ENCODE peak calls at places on chromosomes 2 and 18, in nine cellular contexts. E is BJ, L is GM10248, K is lower lobe of right lung, W is SK-N-SH, J is mesothelial cell of epicardium, N is IMR-90, D is fibroblast of mammary gland, B is ascending aorta. V is an unnamed sample.

GRCh38 chr2:95043300-95043786 is 17.8 kb downstream of the MAL start:
- DNase-seq in K (peak), D (peak), J (no peak), W (no peak), B (peak), E (peak), N (peak), L (no peak), V (no peak)

GRCh38 chr2:4576075-4576474 is 872.7 kb downstream of the DCDC2C start:
- DNase-seq in K (no peak), J (no peak), N (no peak), W (no peak), B (no peak), D (no peak), L (no peak), E (no peak), V (no peak)

GRCh38 chr2:37775908-37776250 is 104.4 kb upstream of the CDC42EP3 start:
- DNase-seq in J (no peak), N (peak), K (no peak), D (peak), L (no peak), B (peak), W (no peak), E (no peak), V (no peak)

GRCh38 chr2:44940612-44941464 is 664 bp upstream of the SIX3 start:
- DNase-seq in W (peak), B (no peak), E (no peak), J (no peak), D (no peak), K (no peak), L (no peak), N (no peak), V (no peak)

GRCh38 chr2:24456610-24457556 is 34.2 kb upstream of the NCOA1 start:
- DNase-seq in J (no peak), W (no peak), K (no peak), L (no peak), D (peak), N (peak), B (peak), E (no peak), V (no peak)

GRCh38 chr2:26562811-26563645 is 78.1 kb downstream of the CIB4 start:
- DNase-seq in W (no peak), J (peak), L (no peak), D (peak), B (peak), N (no peak), E (no peak), K (no peak), V (no peak)

GRCh38 chr18:38940863-38941531 is 1375.4 kb upstream of the CELF4 start:
- DNase-seq in K (no peak), L (peak), N (peak), B (no peak), D (peak), W (no peak), E (no peak), J (no peak), V (no peak)

GRCh38 chr2:218897394-218898108 is 16.9 kb downstream of the WNT10A start:
- DNase-seq in B (no peak), D (no peak), K (no peak), E (no peak), L (no peak), N (no peak), W (peak), J (no peak), V (no peak)

GRCh38 chr18:58541789-58542425 is 87.0 kb downstream of the ALPK2 start:
- DNase-seq in D (peak), N (peak), E (peak), L (peak), J (no peak), B (no peak), K (no peak), W (no peak), V (no peak)

GRCh38 chr2:236939271-236939670 is 146.4 kb upstream of the COPS8 start:
- DNase-seq in D (no peak), N (no peak), E (no peak), K (no peak), B (no peak), J (no peak), W (no peak), L (no peak), V (no peak)

GRCh38 chr2:237065062-237065360 is 20.7 kb upstream of the COPS8 start:
- DNase-seq in E (no peak), D (no peak), W (no peak), N (no peak), B (no peak), K (no peak), L (no peak), J (no peak), V (no peak)

GRCh38 chr2:234564719-234565118 is 67.8 kb upstream of the ARL4C start:
- DNase-seq in B (no peak), N (peak), K (no peak), E (peak), L (no peak), W (peak), J (no peak), D (peak), V (no peak)

GRCh38 chr18:56035546-56035945 is 447.6 kb upstream of the TCF4 start:
- DNase-seq in W (no peak), N (no peak), J (no peak), D (peak), L (no peak), E (no peak), B (no peak), K (no peak), V (no peak)

GRCh38 chr18:21912339-21913239 is 172.0 kb downstream of the MIB1 start:
- DNase-seq in D (no peak), J (no peak), E (no peak), N (no peak), K (no peak), L (no peak), B (no peak), W (no peak), V (no peak)

GRCh38 chr2:219500135-219500534 is 1.4 kb downstream of the GMPPA start:
- DNase-seq in B (no peak), D (peak), N (peak), K (no peak), L (no peak), J (no peak), E (no peak), W (no peak), V (no peak)

GRCh38 chr2:176493221-176493825 is 224.1 kb downstream of the MTX2 start:
- DNase-seq in B (no peak), N (no peak), J (no peak), L (peak), E (no peak), W (no peak), K (no peak), D (no peak), V (no peak)

GRCh38 chr2:20684581-20685063 is 17.7 kb downstream of the GDF7 start:
- DNase-seq in D (no peak), N (no peak), L (no peak), J (no peak), B (no peak), W (no peak), K (no peak), E (no peak), V (no peak)

GRCh38 chr2:207531024-207531411 is 1.3 kb downstream of the CREB1 start:
- DNase-seq in D (peak), J (no peak), W (peak), B (no peak), E (no peak), L (peak), K (no peak), N (no peak), V (no peak)

GRCh38 chr2:230650585-230651137 is 62.0 kb upstream of the CAB39 start:
- DNase-seq in N (no peak), B (no peak), D (no peak), J (no peak), E (no peak), K (no peak), L (no peak), W (peak), V (no peak)

GRCh38 chr18:53745228-53745967 is 479.1 kb downstream of the MBD2 start:
- DNase-seq in N (no peak), B (no peak), W (no peak), J (no peak), D (peak), L (no peak), E (no peak), K (no peak), V (no peak)

GRCh38 chr2:240432430-240432819 is 3.0 kb upstream of the GPC1 start:
- DNase-seq in N (no peak), K (no peak), W (no peak), D (no peak), B (peak), L (no peak), E (no peak), J (peak), V (no peak)

GRCh38 chr2:2244508-2244907 is 86.6 kb downstream of the MYT1L start:
- DNase-seq in E (no peak), D (no peak), W (no peak), J (no peak), K (no peak), N (no peak), B (no peak), L (no peak), V (no peak)

GRCh38 chr2:239830066-239830717 is 194.9 kb downstream of the NDUFA10 start:
- DNase-seq in J (peak), D (peak), K (no peak), B (peak), L (no peak), W (peak), N (no peak), E (no peak), V (peak)

GRCh38 chr2:75432761-75433361 is 127.9 kb downstream of the EVA1A start:
- DNase-seq in N (peak), E (no peak), J (no peak), K (peak), D (peak), L (peak), B (no peak), W (no peak), V (no peak)

GRCh38 chr2:88545118-88545517 is 82.1 kb downstream of the EIF2AK3 start:
- DNase-seq in K (no peak), J (no peak), N (peak), L (no peak), E (no peak), W (peak), D (peak), B (no peak), V (no peak)

GRCh38 chr2:240590681-240591111 is 4.2 kb downstream of the CAPN10 start:
- DNase-seq in B (no peak), L (no peak), E (no peak), J (no peak), K (peak), W (no peak), D (no peak), N (no peak), V (no peak)

GRCh38 chr2:164812378-164812777 is 29.2 kb downstream of the COBLL1 start:
- DNase-seq in L (no peak), B (no peak), E (no peak), J (no peak), N (no peak), W (no peak), K (no peak), D (no peak), V (no peak)

GRCh38 chr2:40243581-40243980 is 208.3 kb downstream of the SLC8A1 start:
- DNase-seq in B (no peak), E (peak), K (no peak), L (no peak), W (no peak), J (no peak), N (peak), D (peak), V (no peak)

GRCh38 chr2:24365826-24366225 is 5.5 kb upstream of the ITSN2 start:
- DNase-seq in J (no peak), N (no peak), D (no peak), W (no peak), L (no peak), E (no peak), K (no peak), B (no peak), V (no peak)

GRCh38 chr2:172848549-172848948 is 112.9 kb downstream of the RAPGEF4 start:
- DNase-seq in N (no peak), J (no peak), B (no peak), E (no peak), D (no peak), L (no peak), K (no peak), W (no peak), V (no peak)

GRCh38 chr2:200795044-200795443 is 16.7 kb upstream of the BZW1 start:
- DNase-seq in L (no peak), W (no peak), N (no peak), B (no peak), E (no peak), D (peak), K (no peak), J (no peak), V (no peak)

GRCh38 chr18:74819433-74820059 is 221.9 kb downstream of the ZNF407 start:
- DNase-seq in W (peak), L (no peak), K (no peak), D (no peak), J (no peak), B (no peak), E (no peak), N (no peak), V (no peak)

GRCh38 chr2:37168217-37168981 is 11.6 kb upstream of the EIF2AK2 start:
- DNase-seq in N (peak), L (peak), D (peak), J (no peak), W (peak), E (no peak), B (no peak), K (no peak), V (no peak)

GRCh38 chr2:144480257-144480656 is 39.7 kb downstream of the ZEB2 start:
- DNase-seq in B (no peak), K (no peak), W (no peak), D (peak), N (peak), E (no peak), L (no peak), J (no peak), V (no peak)

GRCh38 chr2:191298306-191298705 is 53.1 kb downstream of the MYO1B start:
- DNase-seq in K (no peak), L (no peak), N (peak), E (no peak), D (peak), W (no peak), B (no peak), J (no peak), V (no peak)

GRCh38 chr2:111986116-111986900 is 68.8 kb upstream of the TMEM87B start:
- DNase-seq in L (no peak), K (no peak), D (peak), E (no peak), B (no peak), W (no peak), N (peak), J (no peak), V (no peak)

GRCh38 chr2:162480067-162480466 is 136.1 kb downstream of the GCA start:
- DNase-seq in W (no peak), L (no peak), E (no peak), N (no peak), K (no peak), J (no peak), D (no peak), B (no peak), V (no peak)

GRCh38 chr2:67397143-67397986 is at the start of gene ETAA1:
- DNase-seq in L (peak), D (peak), K (peak), B (peak), W (peak), E (peak), N (peak), J (peak), V (peak)

GRCh38 chr2:11996618-11997017 is 250.2 kb downstream of the LPIN1 start:
- DNase-seq in L (no peak), K (no peak), E (peak), D (peak), J (no peak), B (no peak), N (peak), W (no peak), V (no peak)

GRCh38 chr2:207833265-207833751 is 63.6 kb upstream of the FZD5 start:
- DNase-seq in D (no peak), N (peak), L (peak), B (no peak), W (no peak), J (no peak), K (no peak), E (no peak), V (no peak)

GRCh38 chr2:233059547-233059796 is 670 bp upstream of the INPP5D start:
- DNase-seq in E (no peak), B (no peak), W (no peak), N (no peak), K (no peak), J (no peak), L (no peak), D (no peak), V (no peak)
- TF ChIP-seq CTCF in E (no peak), B (no peak), W (no peak), N (no peak), K (no peak), J (no peak), L (peak), D (no peak), V (no peak)

GRCh38 chr2:13050764-13051163 is 334.0 kb downstream of the TRIB2 start:
- DNase-seq in K (no peak), W (no peak), J (no peak), D (peak), E (no peak), N (peak), L (no peak), B (no peak), V (no peak)

GRCh38 chr2:13052547-13052946 is 335.8 kb downstream of the TRIB2 start:
- DNase-seq in L (no peak), W (no peak), K (no peak), D (no peak), E (no peak), B (no peak), J (no peak), N (no peak), V (no peak)

DNA sequence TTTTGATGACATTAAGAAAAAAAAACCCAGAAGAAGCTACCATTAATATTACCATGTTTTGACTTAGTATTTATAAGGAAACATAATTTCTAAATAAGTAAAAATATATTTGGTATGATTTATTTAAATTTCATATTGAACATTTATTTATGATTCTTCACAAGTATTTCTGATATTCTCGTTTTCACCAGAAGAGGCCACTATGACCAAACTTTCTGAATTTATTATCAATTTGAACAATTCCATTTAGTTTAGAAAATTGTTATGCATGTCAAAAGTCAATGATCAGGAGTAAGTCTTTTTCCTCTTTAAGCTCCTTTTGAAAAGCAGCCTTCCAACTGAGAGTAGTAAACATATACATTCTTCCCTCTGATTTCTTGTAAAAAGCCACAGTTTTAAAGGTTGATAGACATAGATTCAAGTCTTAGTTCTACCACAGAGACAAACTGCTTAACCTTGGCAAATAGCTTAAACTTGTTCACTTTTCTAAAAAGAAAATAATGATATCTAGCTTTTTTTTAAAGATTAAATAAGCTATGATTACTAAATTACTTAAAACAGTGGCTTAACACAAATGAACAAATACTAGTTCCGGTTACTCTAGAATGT is 329.9 kb downstream of the TRIB2 start:
- DNase-seq in N (peak), J (no peak), W (no peak), E (no peak), D (peak), B (no peak), L (no peak), K (no peak), V (no peak)
- TF ChIP-seq CTCF in N (peak), J (peak), W (peak), E (peak), D (peak), B (no peak), L (peak), K (peak), V (peak)

GRCh38 chr2:238288650-238289573 is 502 bp upstream of the PER2 start:
- DNase-seq in W (peak), E (peak), D (peak), B (peak), J (peak), K (peak), N (peak), L (peak), V (peak)
- TF ChIP-seq CTCF in W (peak), E (peak), D (no peak), B (no peak), J (no peak), K (peak), N (peak), L (peak), V (peak)

GRCh38 chr2:9050122-9050809 is 46.8 kb upstream of the MBOAT2 start:
- DNase-seq in L (no peak), N (no peak), W (no peak), E (no peak), K (no peak), D (no peak), B (no peak), J (no peak), V (no peak)
- TF ChIP-seq CTCF in L (no peak), N (no peak), W (no peak), E (no peak), K (no peak), D (no peak), B (no peak), J (no peak), V (no peak)

GRCh38 chr2:81324046-81324445 is 1019.5 kb upstream of the LRRTM1 start:
- DNase-seq in J (no peak), N (no peak), E (no peak), D (no peak), K (no peak), B (no peak), L (no peak), W (no peak), V (no peak)
- TF ChIP-seq CTCF in J (no peak), N (no peak), E (no peak), D (no peak), K (no peak), B (no peak), L (no peak), W (peak), V (peak)

GRCh38 chr18:6327485-6327884 is 87.2 kb downstream of the L3MBTL4 start:
- DNase-seq in J (no peak), W (no peak), N (no peak), B (no peak), L (no peak), K (no peak), E (no peak), D (no peak), V (no peak)
- TF ChIP-seq CTCF in J (no peak), W (no peak), N (no peak), B (no peak), L (no peak), K (no peak), E (no peak), D (no peak), V (no peak)

DNA sequence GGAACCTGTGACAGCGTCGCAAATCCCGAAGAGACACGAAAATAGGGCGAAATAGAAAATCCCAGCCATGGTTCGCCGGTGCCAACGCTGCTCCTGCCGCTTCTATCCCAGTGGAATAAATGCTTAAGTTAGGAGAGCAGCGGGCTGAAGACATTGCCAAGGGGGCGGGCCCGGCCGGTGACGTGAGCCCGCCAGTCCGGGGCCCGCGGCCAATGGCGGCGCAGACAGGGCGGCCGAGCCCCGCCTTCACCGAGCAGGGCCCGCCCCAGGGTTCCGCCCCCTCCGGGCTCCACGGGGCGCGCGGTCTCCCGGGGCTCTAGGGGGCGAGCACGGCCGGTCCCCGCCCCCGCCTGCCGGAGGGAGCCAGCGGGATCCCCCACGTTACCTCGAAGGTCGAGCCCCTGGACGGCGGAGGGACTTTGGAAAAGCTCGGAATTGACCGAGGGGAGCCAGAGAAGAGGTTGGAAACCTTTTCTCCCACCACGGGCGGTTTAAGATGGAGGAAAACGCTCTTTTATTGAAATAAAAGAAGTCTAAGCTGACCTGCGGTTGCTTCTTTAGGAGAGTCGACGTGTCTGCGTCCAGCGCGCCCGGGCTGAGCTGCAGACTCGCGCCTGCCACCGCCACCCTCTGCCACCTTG is at the start of gene EPHA4:
- DNase-seq in L (peak), J (peak), K (peak), E (peak), N (peak), B (peak), W (peak), D (peak), V (peak)
- TF ChIP-seq CTCF in L (peak), J (no peak), K (peak), E (no peak), N (peak), B (peak), W (peak), D (no peak), V (peak)